ENCODE peak calls at places on chromosomes 11 and 22, in ten cellular contexts. P, W, K, G, O, R, L, S, M and T are unnamed samples.

GRCh38 chr11:118894192-118894591 is 10.5 kb downstream of the CXCR5 start:
- DNase-seq in P (no peak), W (no peak), K (no peak), G (no peak), O (no peak), R (no peak), L (no peak), S (no peak), M (no peak), T (no peak)

GRCh38 chr11:64207247-64208085 is 945 bp downstream of the FERMT3 start:
- DNase-seq in P (no peak), W (no peak), K (peak; percentile 91), G (no peak), O (peak; percentile 91), R (no peak), L (peak; percentile 93), S (no peak), M (peak; percentile 22), T (no peak)

GRCh38 chr11:79321282-79321681 is 119.5 kb downstream of the TENM4 start:
- DNase-seq in P (no peak), W (no peak), K (no peak), G (no peak), O (no peak), R (no peak), L (no peak), S (no peak), M (no peak), T (no peak)

GRCh38 chr11:69874178-69874983 is 55.2 kb upstream of the FGF3 start:
- DNase-seq in P (no peak), W (peak; percentile 63), K (no peak), G (no peak), O (no peak), R (no peak), L (no peak), S (no peak), M (no peak), T (no peak)

GRCh38 chr11:1654388-1655167 is 25.0 kb downstream of the KRTAP5-5 start:
- DNase-seq in P (no peak), W (peak; percentile 54), K (no peak), G (no peak), O (no peak), R (no peak), L (no peak), S (no peak), M (no peak), T (no peak)

GRCh38 chr11:13983081-13983751 is 20.7 kb downstream of the SPON1 start:
- DNase-seq in P (no peak), W (no peak), K (no peak), G (no peak), O (no peak), R (no peak), L (no peak), S (no peak), M (no peak), T (no peak)

GRCh38 chr22:30605449-30606110 is 1.4 kb upstream of the TCN2 start:
- DNase-seq in P (no peak), W (no peak), K (peak; percentile 74), G (no peak), O (peak; percentile 70), R (no peak), L (peak; percentile 71), S (peak; percentile 46), M (peak; percentile 58), T (peak; percentile 71)

GRCh38 chr11:75719089-75719638 is 1.5 kb downstream of the MOGAT2 start:
- DNase-seq in P (no peak), W (no peak), K (peak; percentile 52), G (no peak), O (peak; percentile 57), R (no peak), L (peak; percentile 52), S (no peak), M (no peak), T (no peak)

DNA sequence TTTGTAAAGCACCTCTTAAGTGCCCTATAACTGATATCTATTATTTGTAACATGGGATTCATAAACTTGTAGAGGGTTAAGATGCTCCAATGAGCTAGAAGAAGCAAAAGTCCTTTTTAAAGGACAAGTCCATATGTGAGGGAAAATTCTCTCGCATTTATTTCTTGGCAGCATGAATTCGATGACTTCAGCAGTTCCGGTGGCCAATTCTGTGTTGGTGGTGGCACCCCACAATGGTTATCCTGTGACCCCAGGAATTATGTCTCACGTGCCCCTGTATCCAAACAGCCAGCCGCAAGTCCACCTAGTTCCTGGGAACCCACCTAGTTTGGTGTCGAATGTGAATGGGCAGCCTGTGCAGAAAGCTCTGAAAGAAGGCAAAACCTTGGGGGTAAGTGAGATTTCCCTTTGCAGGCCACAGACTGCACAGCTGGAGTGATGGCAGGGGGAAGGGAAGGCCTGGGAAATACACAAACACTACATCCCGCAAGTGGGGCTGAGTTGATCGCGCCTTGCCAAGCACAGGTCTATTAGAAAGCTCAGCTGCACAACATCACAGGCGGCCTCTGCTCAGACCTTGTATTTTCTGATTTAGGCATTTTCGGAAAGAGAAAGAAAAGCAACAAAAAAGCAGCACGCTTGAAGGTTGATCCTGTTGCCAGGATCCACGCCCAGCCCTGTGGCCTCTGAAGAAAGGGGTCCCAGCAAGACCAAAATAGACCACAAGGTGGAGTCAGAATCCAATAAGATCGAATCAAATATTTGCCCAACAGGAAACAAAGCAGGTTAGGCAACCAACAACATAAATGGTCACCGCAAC is 1.5 kb downstream of the MS4A8 start:
- DNase-seq in P (no peak), W (no peak), K (peak; percentile 66), G (no peak), O (peak; percentile 45), R (no peak), L (peak; percentile 49), S (peak; percentile 63), M (peak; percentile 79), T (peak; percentile 52)
- TF ChIP-seq CTCF in P (peak; percentile 56), W (no peak), K (peak; percentile 49), G (peak; percentile 56), O (peak; percentile 43), R (no peak), L (peak; percentile 56), S (peak; percentile 76), M (peak; percentile 83), T (peak; percentile 43)

DNA sequence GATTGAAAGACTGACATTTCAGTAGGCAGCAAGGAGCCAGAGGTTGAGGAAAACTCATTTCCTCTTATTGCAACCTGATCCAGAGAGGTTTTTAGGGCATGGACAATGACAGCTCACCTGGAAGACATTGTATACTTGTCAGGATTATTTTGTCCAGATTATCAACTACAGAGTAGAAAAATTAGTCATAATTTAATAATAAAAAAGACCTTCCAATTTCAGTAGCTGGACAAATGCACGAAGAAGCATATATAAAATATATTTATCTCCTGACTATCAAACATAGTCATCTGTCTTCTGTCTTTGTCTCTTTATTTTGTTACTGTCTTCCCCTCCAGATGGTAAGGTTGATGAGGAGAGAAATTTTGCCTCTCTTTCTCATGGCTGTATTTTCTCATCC is 330.6 kb upstream of the RAG2 start:
- DNase-seq in P (no peak), W (no peak), K (no peak), G (no peak), O (no peak), R (no peak), L (no peak), S (no peak), M (no peak), T (no peak)
- TF ChIP-seq CTCF in P (no peak), W (no peak), K (no peak), G (no peak), O (no peak), R (no peak), L (no peak), S (no peak), M (no peak), T (no peak)

GRCh38 chr22:35212996-35213395 is 44.3 kb upstream of the HMGXB4 start:
- DNase-seq in P (no peak), W (no peak), K (no peak), G (no peak), O (no peak), R (no peak), L (no peak), S (no peak), M (no peak), T (no peak)

GRCh38 chr22:35214968-35215367 is 42.3 kb upstream of the HMGXB4 start:
- DNase-seq in P (no peak), W (no peak), K (no peak), G (no peak), O (no peak), R (no peak), L (no peak), S (no peak), M (no peak), T (no peak)

GRCh38 chr22:35218079-35218478 is 39.2 kb upstream of the HMGXB4 start:
- DNase-seq in P (no peak), W (no peak), K (no peak), G (no peak), O (no peak), R (no peak), L (no peak), S (no peak), M (peak; percentile 5), T (no peak)

GRCh38 chr22:35217541-35217940 is 39.8 kb upstream of the HMGXB4 start:
- DNase-seq in P (no peak), W (no peak), K (no peak), G (no peak), O (no peak), R (no peak), L (no peak), S (no peak), M (no peak), T (no peak)

DNA sequence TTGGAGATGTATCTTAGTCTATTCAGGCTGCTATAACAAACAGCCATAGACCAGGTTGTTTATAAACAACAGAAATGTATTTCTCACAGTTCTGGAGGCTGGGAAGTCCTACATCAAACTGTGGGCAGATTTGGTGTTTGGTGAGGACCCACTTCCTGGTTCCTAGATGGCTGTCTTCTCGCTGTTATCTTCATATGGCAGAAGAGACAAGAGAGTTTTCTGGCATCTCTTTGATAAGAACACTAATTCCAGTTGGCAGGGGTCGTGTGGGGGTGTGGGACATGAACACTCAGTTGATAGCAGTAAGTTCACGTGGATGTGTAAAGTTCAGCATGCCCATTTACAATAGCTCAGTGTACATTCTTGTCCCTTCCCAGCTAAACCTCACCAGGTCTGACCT is 41.3 kb upstream of the HMGXB4 start:
- DNase-seq in P (no peak), W (no peak), K (no peak), G (no peak), O (no peak), R (no peak), L (no peak), S (no peak), M (no peak), T (no peak)
- TF ChIP-seq CTCF in P (no peak), W (no peak), K (no peak), G (no peak), O (no peak), R (no peak), L (no peak), S (no peak), M (no peak), T (no peak)

DNA sequence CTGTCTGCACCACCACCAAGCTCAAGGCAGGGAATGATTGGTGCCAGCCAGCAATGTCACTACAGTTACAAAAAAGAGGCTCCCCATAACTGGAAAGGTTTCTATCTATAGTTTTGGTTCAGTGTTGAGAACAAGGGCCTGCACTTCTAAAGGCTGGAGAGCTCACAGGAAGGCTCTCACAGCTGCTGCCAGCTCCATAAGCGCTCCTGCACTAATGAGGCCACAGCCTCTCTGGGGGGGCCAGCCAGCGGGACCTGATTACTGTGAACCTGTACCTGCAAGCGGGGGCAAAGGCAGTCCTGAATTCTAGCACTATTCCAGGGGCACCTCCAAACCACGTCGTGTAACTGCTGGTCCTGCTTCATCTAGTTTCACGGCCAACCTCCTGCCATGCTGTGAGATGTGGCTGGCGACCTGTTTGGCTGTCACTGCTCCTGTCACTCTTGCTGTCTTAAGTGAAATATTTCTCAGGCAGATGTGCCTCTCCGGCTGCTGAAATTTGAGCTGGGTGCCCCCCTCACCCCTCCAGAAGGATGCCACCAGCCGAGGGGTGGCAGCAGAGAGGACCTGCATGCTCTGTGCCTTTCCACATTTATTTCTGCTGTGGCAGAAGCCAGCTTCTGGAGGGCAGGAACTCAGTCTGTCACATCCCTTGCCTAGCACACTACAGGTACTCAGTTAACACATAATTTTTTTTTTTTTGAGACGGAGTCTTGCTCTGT is 53.3 kb upstream of the ARFGAP3 start:
- DNase-seq in P (no peak), W (no peak), K (no peak), G (no peak), O (no peak), R (no peak), L (no peak), S (no peak), M (no peak), T (no peak)
- TF ChIP-seq CTCF in P (no peak), W (no peak), K (no peak), G (no peak), O (no peak), R (no peak), L (no peak), S (no peak), M (no peak), T (no peak)